ENCODE peak calls at places on chromosomes 16 and 17, in nine cellular contexts. W is mesothelial cell of epicardium; N is CD8-positive, alpha-beta memory T cell; G is hepatocyte; Z is GM12891; Y is C1 segment of cervical spinal cord; M is stimulated activated CD8-positive, alpha-beta memory T cell treated with anti-CD3 and anti-CD28 coated beads, Interleukin-4, amount 100 ng/mL, for 24 hours; A is stimulated activated CD4-positive, alpha-beta T cell treated with anti-CD3 and anti-CD28 coated beads, Interleukin-15, amount 100 ng/mL, for 24 hours; J is activated naive CD8-positive, alpha-beta T cell treated with anti-CD3 and anti-CD28 coated beads, Interleukin-2, amount 50 U/mL, for 16 hours. F is an unnamed sample.

GRCh38 chr16:74936902-74937560 is 47.9 kb downstream of the WDR59 start:
- DNase-seq in W (no peak), N (no peak), G (peak), Z (peak), Y (no peak), M (no peak), A (peak), J (no peak), F (no peak)

GRCh38 chr16:19604911-19605310 is 49.4 kb downstream of the VPS35L start:
- DNase-seq in W (no peak), N (no peak), G (no peak), Z (no peak), Y (no peak), M (no peak), A (no peak), J (no peak), F (no peak)

GRCh38 chr16:73202176-73202729 is 154.3 kb upstream of the ZFHX3 start:
- DNase-seq in W (no peak), N (no peak), G (peak), Z (no peak), Y (no peak), M (no peak), A (no peak), J (no peak), F (no peak)

GRCh38 chr16:1723450-1724147 is 17.6 kb downstream of the MAPK8IP3 start:
- DNase-seq in W (peak), N (peak), G (peak), Z (no peak), Y (no peak), M (no peak), A (peak), J (no peak), F (no peak)

GRCh38 chr17:80559688-80560290 is 15.2 kb downstream of the RPTOR start:
- DNase-seq in W (no peak), N (no peak), G (no peak), Z (no peak), Y (no peak), M (no peak), A (no peak), J (no peak), F (no peak)

GRCh38 chr17:42233148-42233547 is 38.9 kb upstream of the GHDC start:
- DNase-seq in W (no peak), N (no peak), G (no peak), Z (no peak), Y (no peak), M (no peak), A (no peak), J (no peak), F (no peak)

GRCh38 chr17:2892305-2892971 is 96.2 kb downstream of the RAP1GAP2 start:
- DNase-seq in W (no peak), N (no peak), G (peak), Z (no peak), Y (no peak), M (no peak), A (peak), J (no peak), F (no peak)

GRCh38 chr17:7824021-7824924 is 9.7 kb upstream of the KDM6B start:
- DNase-seq in W (no peak), N (no peak), G (peak), Z (no peak), Y (no peak), M (no peak), A (no peak), J (no peak), F (no peak)

GRCh38 chr16:79508294-79508693 is 92.2 kb downstream of the MAF start:
- DNase-seq in W (no peak), N (no peak), G (no peak), Z (no peak), Y (no peak), M (no peak), A (no peak), J (no peak), F (no peak)

GRCh38 chr17:81285894-81286293 is 9.2 kb downstream of the SLC38A10 start:
- DNase-seq in W (no peak), N (no peak), G (no peak), Z (no peak), Y (no peak), M (no peak), A (no peak), J (no peak), F (no peak)